ENCODE peak calls at places on chromosomes 4 and X, in ten cellular contexts. P is RWPE1; S is GM18507; O is left colon; X is fibroblast of villous mesenchyme; B is aorta; J is D341Med; Z is naive thymus-derived CD8-positive, alpha-beta T cell; Y is ELF-1; N is posterior cingulate gyrus. U is an unnamed sample.

GRCh38 chr4:86092684-86093083 is 267.2 kb downstream of the MAPK10 start:
- DNase-seq in P (peak; percentile 44), S (no peak), O (no peak), X (peak; percentile 45), B (no peak), J (no peak), Z (no peak), Y (no peak), N (no peak), U (no peak)

GRCh38 chr4:140136509-140136908 is 17.5 kb downstream of the MAML3 start:
- DNase-seq in P (peak; percentile 60), S (no peak), O (no peak), X (peak; percentile 19), B (no peak), J (no peak), Z (no peak), Y (no peak), N (no peak), U (no peak)

GRCh38 chrX:3514996-3515395 is 168.5 kb upstream of the MXRA5 start:
- DNase-seq in P (peak; percentile 2), S (no peak), O (no peak), X (no peak), B (no peak), J (no peak), Z (no peak), Y (no peak), N (no peak), U (no peak)

GRCh38 chrX:112851161-112851779 is 10.6 kb upstream of the AMOT start:
- DNase-seq in P (no peak), S (no peak), O (no peak), X (no peak), B (no peak), J (no peak), Z (no peak), Y (peak; percentile 95), N (no peak), U (no peak)

GRCh38 chr4:143773998-143774898 is 73.8 kb upstream of the FREM3 start:
- DNase-seq in P (peak; percentile 1), S (peak; percentile 2), O (peak; percentile 55), X (peak; percentile 46), B (no peak), J (peak; percentile 58), Z (peak; percentile 22), Y (peak; percentile 47), N (no peak), U (no peak)

GRCh38 chr4:1746265-1746691 is 25.0 kb downstream of the TACC3 start:
- DNase-seq in P (peak; percentile 44), S (peak; percentile 64), O (peak; percentile 81), X (peak; percentile 73), B (peak; percentile 92), J (peak; percentile 92), Z (peak; percentile 74), Y (peak; percentile 93), N (peak; percentile 71), U (peak; percentile 78)

GRCh38 chr4:183832776-183833450 is 72.2 kb upstream of the STOX2 start:
- DNase-seq in P (no peak), S (no peak), O (no peak), X (no peak), B (no peak), J (no peak), Z (no peak), Y (no peak), N (no peak), U (no peak)

GRCh38 chr4:114384629-114385028 is 214.0 kb upstream of the UGT8 start:
- DNase-seq in P (no peak), S (no peak), O (no peak), X (peak; percentile 49), B (no peak), J (no peak), Z (no peak), Y (no peak), N (no peak), U (no peak)

GRCh38 chr4:57064811-57065711 is 45.1 kb downstream of the IGFBP7 start:
- DNase-seq in P (no peak), S (no peak), O (peak; percentile 27), X (peak; percentile 87), B (peak; percentile 85), J (no peak), Z (no peak), Y (no peak), N (no peak), U (peak; percentile 87)

GRCh38 chr4:78293841-78294301 is 236.7 kb downstream of the FRAS1 start:
- DNase-seq in P (peak; percentile 6), S (no peak), O (no peak), X (peak; percentile 52), B (no peak), J (no peak), Z (no peak), Y (peak; percentile 44), N (no peak), U (no peak)

GRCh38 chr4:25013756-25014737 is 16.7 kb downstream of the LGI2 start:
- DNase-seq in P (no peak), S (no peak), O (no peak), X (no peak), B (no peak), J (no peak), Z (no peak), Y (no peak), N (no peak), U (no peak)

GRCh38 chr4:121138014-121138413 is 26.1 kb downstream of the TNIP3 start:
- DNase-seq in P (no peak), S (no peak), O (no peak), X (no peak), B (no peak), J (no peak), Z (no peak), Y (no peak), N (no peak), U (no peak)

GRCh38 chr4:184816962-184817361 is 8.8 kb downstream of the ACSL1 start:
- DNase-seq in P (no peak), S (no peak), O (no peak), X (no peak), B (no peak), J (no peak), Z (no peak), Y (no peak), N (no peak), U (no peak)

GRCh38 chr4:101356928-101357327 is 9.6 kb upstream of the PPP3CA start:
- DNase-seq in P (peak; percentile 92), S (no peak), O (no peak), X (peak; percentile 86), B (no peak), J (no peak), Z (no peak), Y (peak; percentile 13), N (no peak), U (no peak)

GRCh38 chrX:39427492-39428289 is 626.4 kb downstream of the MID1IP1 start:
- DNase-seq in P (peak; percentile 34), S (no peak), O (no peak), X (peak; percentile 39), B (no peak), J (no peak), Z (no peak), Y (no peak), N (no peak), U (no peak)

GRCh38 chr4:68152411-68152810 is 22.7 kb upstream of the TMPRSS11F start:
- DNase-seq in P (peak; percentile 78), S (no peak), O (no peak), X (no peak), B (no peak), J (no peak), Z (no peak), Y (no peak), N (no peak), U (no peak)

U was measured in sigmoid colon.